ENCODE peak calls at places on chromosomes 3 and 15, in eight cellular contexts. One of them, this sample, is unnamed.

GRCh38 chr15:63436872-63437375 is 55.3 kb upstream of the CA12 start:
- DNase-seq in body of pancreas: peak
- DNase-seq in endothelial cell: no peak
- DNase-seq in cardiac fibroblast: peak
- DNase-seq in stomach: peak
- DNase-seq in osteoblast: peak
- DNase-seq in pancreas: peak
- DNase-seq in suprapubic skin: peak
- DNase-seq in this sample: peak

GRCh38 chr15:40844543-40844981 is 714 bp downstream of the SPINT1 start:
- DNase-seq in body of pancreas: peak
- DNase-seq in endothelial cell: peak
- DNase-seq in cardiac fibroblast: peak
- DNase-seq in stomach: peak
- DNase-seq in osteoblast: peak
- DNase-seq in pancreas: peak
- DNase-seq in suprapubic skin: no peak
- DNase-seq in this sample: no peak

GRCh38 chr3:79724206-79724605 is 43.6 kb downstream of the ROBO1 start:
- DNase-seq in body of pancreas: no peak
- DNase-seq in endothelial cell: peak
- DNase-seq in cardiac fibroblast: no peak
- DNase-seq in stomach: no peak
- DNase-seq in osteoblast: no peak
- DNase-seq in pancreas: no peak
- DNase-seq in suprapubic skin: no peak
- DNase-seq in this sample: no peak

GRCh38 chr3:9986230-9986725 is 363 bp downstream of the EMC3 start:
- DNase-seq in body of pancreas: no peak
- DNase-seq in endothelial cell: no peak
- DNase-seq in cardiac fibroblast: no peak
- DNase-seq in stomach: no peak
- DNase-seq in osteoblast: no peak
- DNase-seq in pancreas: no peak
- DNase-seq in suprapubic skin: no peak
- DNase-seq in this sample: no peak

GRCh38 chr3:105944721-105945120 is 75.9 kb upstream of the CBLB start:
- DNase-seq in body of pancreas: no peak
- DNase-seq in endothelial cell: no peak
- DNase-seq in cardiac fibroblast: peak
- DNase-seq in stomach: no peak
- DNase-seq in osteoblast: peak
- DNase-seq in pancreas: no peak
- DNase-seq in suprapubic skin: no peak
- DNase-seq in this sample: no peak

GRCh38 chr3:133578548-133579191 is 5.2 kb downstream of the CDV3 start:
- DNase-seq in body of pancreas: peak
- DNase-seq in endothelial cell: peak
- DNase-seq in cardiac fibroblast: peak
- DNase-seq in stomach: no peak
- DNase-seq in osteoblast: no peak
- DNase-seq in pancreas: no peak
- DNase-seq in suprapubic skin: no peak
- DNase-seq in this sample: no peak

GRCh38 chr3:14371573-14372474 is 30.6 kb upstream of the SLC6A6 start:
- DNase-seq in body of pancreas: peak
- DNase-seq in endothelial cell: no peak
- DNase-seq in cardiac fibroblast: peak
- DNase-seq in stomach: peak
- DNase-seq in osteoblast: peak
- DNase-seq in pancreas: peak
- DNase-seq in suprapubic skin: no peak
- DNase-seq in this sample: peak

GRCh38 chr15:69548367-69548766 is 95.7 kb downstream of the RPLP1 start:
- DNase-seq in body of pancreas: no peak
- DNase-seq in endothelial cell: no peak
- DNase-seq in cardiac fibroblast: no peak
- DNase-seq in stomach: no peak
- DNase-seq in osteoblast: no peak
- DNase-seq in pancreas: no peak
- DNase-seq in suprapubic skin: no peak
- DNase-seq in this sample: no peak

GRCh38 chr3:72127213-72127612 is 342.3 kb upstream of the PROK2 start:
- DNase-seq in body of pancreas: no peak
- DNase-seq in endothelial cell: no peak
- DNase-seq in cardiac fibroblast: no peak
- DNase-seq in stomach: no peak
- DNase-seq in osteoblast: no peak
- DNase-seq in pancreas: no peak
- DNase-seq in suprapubic skin: no peak
- DNase-seq in this sample: no peak

GRCh38 chr3:57855281-57855680 is 99.2 kb downstream of the SLMAP start:
- DNase-seq in body of pancreas: no peak
- DNase-seq in endothelial cell: no peak
- DNase-seq in cardiac fibroblast: peak
- DNase-seq in stomach: no peak
- DNase-seq in osteoblast: no peak
- DNase-seq in pancreas: no peak
- DNase-seq in suprapubic skin: no peak
- DNase-seq in this sample: no peak

GRCh38 chr15:25673972-25674371 is 189.2 kb downstream of the ATP10A start:
- DNase-seq in body of pancreas: no peak
- DNase-seq in endothelial cell: no peak
- DNase-seq in cardiac fibroblast: no peak
- DNase-seq in stomach: no peak
- DNase-seq in osteoblast: no peak
- DNase-seq in pancreas: no peak
- DNase-seq in suprapubic skin: no peak
- DNase-seq in this sample: no peak

GRCh38 chr3:10933958-10934481 is 58.5 kb upstream of the SLC6A1 start:
- DNase-seq in body of pancreas: peak
- DNase-seq in endothelial cell: no peak
- DNase-seq in cardiac fibroblast: peak
- DNase-seq in stomach: no peak
- DNase-seq in osteoblast: peak
- DNase-seq in pancreas: no peak
- DNase-seq in suprapubic skin: no peak
- DNase-seq in this sample: no peak

GRCh38 chr3:62211675-62212429 is 161.5 kb downstream of the FEZF2 start:
- DNase-seq in body of pancreas: no peak
- DNase-seq in endothelial cell: no peak
- DNase-seq in cardiac fibroblast: no peak
- DNase-seq in stomach: no peak
- DNase-seq in osteoblast: no peak
- DNase-seq in pancreas: no peak
- DNase-seq in suprapubic skin: no peak
- DNase-seq in this sample: no peak

GRCh38 chr3:62208385-62208784 is 165.0 kb downstream of the FEZF2 start:
- DNase-seq in body of pancreas: no peak
- DNase-seq in endothelial cell: no peak
- DNase-seq in cardiac fibroblast: no peak
- DNase-seq in stomach: no peak
- DNase-seq in osteoblast: no peak
- DNase-seq in pancreas: no peak
- DNase-seq in suprapubic skin: no peak
- DNase-seq in this sample: no peak

GRCh38 chr3:62207197-62207596 is 166.2 kb downstream of the FEZF2 start:
- DNase-seq in body of pancreas: no peak
- DNase-seq in endothelial cell: no peak
- DNase-seq in cardiac fibroblast: no peak
- DNase-seq in stomach: no peak
- DNase-seq in osteoblast: no peak
- DNase-seq in pancreas: no peak
- DNase-seq in suprapubic skin: no peak
- DNase-seq in this sample: no peak

GRCh38 chr3:62214850-62215249 is 158.5 kb downstream of the FEZF2 start:
- DNase-seq in body of pancreas: no peak
- DNase-seq in endothelial cell: no peak
- DNase-seq in cardiac fibroblast: no peak
- DNase-seq in stomach: no peak
- DNase-seq in osteoblast: peak
- DNase-seq in pancreas: no peak
- DNase-seq in suprapubic skin: no peak
- DNase-seq in this sample: no peak

DNA sequence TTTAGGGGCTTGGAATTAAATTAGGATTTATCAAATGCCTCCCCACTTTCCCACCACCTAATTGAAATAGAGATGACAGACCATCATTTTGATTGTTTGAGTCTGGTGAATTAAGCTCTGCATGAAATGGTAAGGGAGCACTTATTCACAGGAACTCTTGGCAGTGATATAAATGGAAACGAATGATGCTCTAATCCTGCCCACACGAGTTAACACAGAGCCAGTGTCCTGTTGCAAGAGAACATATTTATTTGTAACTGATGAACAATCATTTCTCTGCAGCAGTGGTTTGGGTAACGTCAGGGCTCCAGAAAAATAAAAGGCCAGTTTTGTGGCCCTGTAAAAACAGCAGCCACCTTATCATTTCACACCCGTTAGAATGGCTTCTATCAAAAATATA is 163.3 kb downstream of the FEZF2 start:
- DNase-seq in body of pancreas: no peak
- DNase-seq in endothelial cell: no peak
- DNase-seq in cardiac fibroblast: no peak
- DNase-seq in stomach: no peak
- DNase-seq in osteoblast: peak
- DNase-seq in pancreas: no peak
- DNase-seq in suprapubic skin: no peak
- DNase-seq in this sample: no peak
- TF ChIP-seq CTCF in body of pancreas: no peak
- TF ChIP-seq CTCF in endothelial cell: no peak
- TF ChIP-seq CTCF in cardiac fibroblast: no peak
- TF ChIP-seq CTCF in stomach: no peak
- TF ChIP-seq CTCF in osteoblast: no peak
- TF ChIP-seq CTCF in pancreas: no peak
- TF ChIP-seq CTCF in suprapubic skin: no peak
- TF ChIP-seq CTCF in this sample: no peak

DNA sequence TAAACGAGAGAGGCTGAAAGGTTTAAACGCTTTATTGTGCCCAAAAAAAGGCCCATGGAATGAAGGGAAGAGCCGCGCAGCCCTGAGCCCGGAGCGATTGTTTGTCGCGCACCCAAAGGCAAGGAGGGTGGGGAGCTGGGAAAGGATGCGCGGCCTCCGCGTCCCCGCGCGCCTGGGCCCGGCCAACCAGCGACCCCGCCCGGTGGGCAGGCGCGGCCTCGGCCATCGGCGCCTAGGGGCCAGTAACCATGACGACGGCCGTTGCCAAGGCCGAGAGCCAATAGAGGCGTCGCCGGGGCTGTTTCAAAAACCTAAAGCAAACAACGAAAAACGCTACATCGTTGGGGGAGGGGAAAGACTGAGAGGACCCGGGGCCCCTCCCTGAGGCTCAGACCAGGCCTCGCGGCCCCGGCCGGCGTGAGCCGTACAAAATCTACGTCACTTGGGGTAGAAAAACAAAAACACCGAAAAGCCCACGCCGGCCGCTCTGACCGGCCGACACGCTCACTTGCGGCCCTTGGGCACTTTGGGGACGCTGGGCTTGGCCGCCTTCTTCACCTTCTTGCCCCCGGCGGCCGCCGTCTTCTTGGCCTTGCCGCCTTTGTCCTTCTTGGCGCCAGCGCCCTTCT is 36.2 kb downstream of the HMCES start:
- DNase-seq in body of pancreas: peak
- DNase-seq in endothelial cell: peak
- DNase-seq in cardiac fibroblast: peak
- DNase-seq in stomach: peak
- DNase-seq in osteoblast: peak
- DNase-seq in pancreas: peak
- DNase-seq in suprapubic skin: peak
- DNase-seq in this sample: no peak
- TF ChIP-seq CTCF in body of pancreas: no peak
- TF ChIP-seq CTCF in endothelial cell: no peak
- TF ChIP-seq CTCF in cardiac fibroblast: no peak
- TF ChIP-seq CTCF in stomach: no peak
- TF ChIP-seq CTCF in osteoblast: peak
- TF ChIP-seq CTCF in pancreas: no peak
- TF ChIP-seq CTCF in suprapubic skin: no peak
- TF ChIP-seq CTCF in this sample: no peak

DNA sequence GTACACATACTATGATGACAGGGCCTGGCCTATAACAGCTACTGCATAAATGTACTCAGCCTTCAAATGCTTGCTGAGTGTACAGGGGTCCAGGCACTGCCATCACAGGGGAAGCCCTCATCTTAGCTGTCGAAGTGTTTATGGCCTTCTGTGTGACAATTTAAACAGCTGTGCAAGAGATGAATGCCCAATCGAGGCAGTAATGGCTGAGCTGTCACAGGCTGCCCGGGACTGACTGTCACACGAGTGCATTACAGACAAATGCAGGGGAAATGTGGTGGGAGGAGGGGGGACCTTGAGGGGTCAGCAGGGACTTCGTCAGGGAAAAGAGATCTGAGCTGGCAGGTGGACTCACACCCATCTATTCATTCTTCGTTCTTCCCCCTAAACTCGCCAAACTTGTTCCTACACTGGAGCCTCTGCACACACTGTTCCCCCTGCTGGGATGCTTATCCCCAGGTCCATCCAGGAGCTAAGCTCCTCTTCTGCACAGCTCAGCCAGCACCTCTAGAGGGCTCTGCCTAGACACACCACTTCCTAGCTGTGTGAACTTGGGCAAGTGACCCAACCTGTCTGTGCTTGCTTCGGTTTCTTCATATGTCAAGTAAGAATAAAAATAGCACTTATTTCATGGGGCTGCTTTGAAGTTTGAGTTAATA is 156.2 kb upstream of the IQSEC1 start:
- DNase-seq in body of pancreas: peak
- DNase-seq in endothelial cell: no peak
- DNase-seq in cardiac fibroblast: peak
- DNase-seq in stomach: no peak
- DNase-seq in osteoblast: peak
- DNase-seq in pancreas: no peak
- DNase-seq in suprapubic skin: no peak
- DNase-seq in this sample: no peak
- TF ChIP-seq CTCF in body of pancreas: no peak
- TF ChIP-seq CTCF in endothelial cell: no peak
- TF ChIP-seq CTCF in cardiac fibroblast: no peak
- TF ChIP-seq CTCF in stomach: no peak
- TF ChIP-seq CTCF in osteoblast: peak
- TF ChIP-seq CTCF in pancreas: no peak
- TF ChIP-seq CTCF in suprapubic skin: no peak
- TF ChIP-seq CTCF in this sample: peak

DNA sequence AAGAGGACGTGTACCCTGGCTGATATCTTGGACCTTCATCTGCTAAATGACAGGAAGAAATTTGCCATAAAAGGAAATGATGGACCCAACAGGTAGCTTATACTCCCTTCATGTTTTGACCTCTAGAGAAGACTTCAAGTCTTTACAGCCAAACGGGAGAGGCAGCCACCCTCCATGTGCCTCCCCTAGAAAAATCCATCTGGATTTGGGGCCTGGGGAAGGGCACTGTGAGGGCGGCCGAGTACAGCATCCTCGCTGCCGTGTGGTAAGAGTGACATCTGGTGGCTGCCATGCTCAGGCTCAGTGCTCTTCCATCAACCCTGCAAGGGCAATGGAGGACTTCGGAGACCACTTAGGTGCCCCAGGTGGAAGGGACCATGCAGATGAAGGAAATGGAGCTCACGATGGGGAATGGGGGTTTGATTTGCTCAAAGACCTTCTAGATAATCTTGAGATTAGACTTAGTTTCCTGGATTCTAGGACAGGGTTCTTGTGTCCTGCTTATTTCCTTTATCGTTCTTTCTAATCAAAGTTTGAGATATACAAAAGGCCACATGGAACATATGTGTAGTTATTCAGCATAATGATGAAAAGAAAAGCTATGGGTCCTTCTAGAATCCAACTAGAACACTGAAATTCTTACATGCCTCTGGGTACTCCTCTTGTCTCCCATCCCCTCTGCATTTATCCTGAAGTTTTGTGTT is 44.4 kb downstream of the AQP9 start:
- DNase-seq in body of pancreas: peak
- DNase-seq in endothelial cell: peak
- DNase-seq in cardiac fibroblast: peak
- DNase-seq in stomach: peak
- DNase-seq in osteoblast: peak
- DNase-seq in pancreas: peak
- DNase-seq in suprapubic skin: no peak
- DNase-seq in this sample: no peak
- TF ChIP-seq CTCF in body of pancreas: peak
- TF ChIP-seq CTCF in endothelial cell: no peak
- TF ChIP-seq CTCF in cardiac fibroblast: peak
- TF ChIP-seq CTCF in stomach: no peak
- TF ChIP-seq CTCF in osteoblast: peak
- TF ChIP-seq CTCF in pancreas: no peak
- TF ChIP-seq CTCF in suprapubic skin: peak
- TF ChIP-seq CTCF in this sample: peak

This sample was measured in retinal pigment epithelial cell.